ENCODE peak calls at places on chromosomes 11 and 22, in nine cellular contexts. K is stimulated activated CD4-positive, alpha-beta T cell treated with anti-CD3 and anti-CD28 coated beads, Interleukin-15, amount 100 ng/mL, for 24 hours; Z is GM04503; U is GM18507; L is retinal pigment epithelial cell; P is stomach; X is left cardiac atrium; T is GOT3; S is M059J. F is an unnamed sample.

GRCh38 chr11:111918390-111919256 is at the start of gene C11orf52:
- DNase-seq in K (no peak), Z (no peak), U (no peak), L (no peak), P (peak), X (no peak), T (no peak), S (no peak), F (no peak)

GRCh38 chr11:130180491-130180890 is 20.9 kb downstream of the ST14 start:
- DNase-seq in K (no peak), Z (no peak), U (no peak), L (peak), P (no peak), X (no peak), T (no peak), S (peak), F (no peak)

GRCh38 chr22:44871782-44872181 is 119.4 kb downstream of the ARHGAP8 start:
- DNase-seq in K (no peak), Z (no peak), U (no peak), L (no peak), P (no peak), X (no peak), T (no peak), S (no peak), F (no peak)

GRCh38 chr11:130815074-130815802 is 101.0 kb downstream of the SNX19 start:
- DNase-seq in K (no peak), Z (no peak), U (no peak), L (peak), P (no peak), X (no peak), T (no peak), S (no peak), F (no peak)

GRCh38 chr11:132858203-132858602 is 674.1 kb downstream of the OPCML start:
- DNase-seq in K (peak), Z (no peak), U (no peak), L (no peak), P (no peak), X (no peak), T (no peak), S (peak), F (no peak)

GRCh38 chr22:50190182-50190951 is 4.7 kb downstream of the TRABD start:
- DNase-seq in K (peak), Z (no peak), U (peak), L (peak), P (peak), X (peak), T (no peak), S (no peak), F (peak)

GRCh38 chr11:65639623-65640482 is 2.0 kb downstream of the SIPA1 start:
- DNase-seq in K (peak), Z (no peak), U (no peak), L (no peak), P (no peak), X (no peak), T (no peak), S (no peak), F (peak)

GRCh38 chr11:101860694-101861371 is 54.0 kb upstream of the CEP126 start:
- DNase-seq in K (peak), Z (no peak), U (peak), L (no peak), P (peak), X (peak), T (no peak), S (peak), F (peak)

GRCh38 chr22:29139965-29140782 is 65.5 kb upstream of the EMID1 start:
- DNase-seq in K (no peak), Z (peak), U (no peak), L (peak), P (no peak), X (no peak), T (no peak), S (no peak), F (no peak)

GRCh38 chr11:100681064-100681502 is 6.0 kb upstream of the ARHGAP42 start:
- DNase-seq in K (no peak), Z (peak), U (peak), L (no peak), P (peak), X (peak), T (no peak), S (peak), F (peak)

GRCh38 chr11:67373916-67374570 is 645 bp upstream of the CLCF1 start:
- DNase-seq in K (peak), Z (peak), U (no peak), L (peak), P (peak), X (peak), T (peak), S (peak), F (no peak)

GRCh38 chr11:117097567-117098268 is 510 bp downstream of the SIK3 start:
- DNase-seq in K (peak), Z (no peak), U (no peak), L (no peak), P (peak), X (peak), T (no peak), S (peak), F (no peak)

GRCh38 chr11:36091256-36091811 is 147.5 kb downstream of the LDLRAD3 start:
- DNase-seq in K (no peak), Z (no peak), U (no peak), L (peak), P (no peak), X (no peak), T (no peak), S (peak), F (no peak)

GRCh38 chr11:110317516-110317932 is 21.1 kb upstream of the RDX start:
- DNase-seq in K (no peak), Z (no peak), U (no peak), L (no peak), P (no peak), X (no peak), T (no peak), S (peak), F (no peak)

GRCh38 chr11:8745431-8745986 is 62.9 kb downstream of the RPL27A start:
- DNase-seq in K (no peak), Z (no peak), U (no peak), L (no peak), P (no peak), X (no peak), T (no peak), S (peak), F (no peak)

GRCh38 chr11:58893899-58894298 is 45.4 kb upstream of the GLYATL1 start:
- DNase-seq in K (no peak), Z (no peak), U (no peak), L (no peak), P (no peak), X (no peak), T (no peak), S (no peak), F (no peak)

GRCh38 chr11:67410369-67410831 is 5.1 kb upstream of the CARNS1 start:
- DNase-seq in K (no peak), Z (no peak), U (no peak), L (no peak), P (no peak), X (no peak), T (no peak), S (no peak), F (no peak)

GRCh38 chr11:57792060-57792541 is 30.5 kb downstream of the CTNND1 start:
- DNase-seq in K (peak), Z (no peak), U (peak), L (no peak), P (peak), X (peak), T (no peak), S (peak), F (peak)

GRCh38 chr11:123202155-123202714 is 7.2 kb upstream of the CLMP start:
- DNase-seq in K (no peak), Z (no peak), U (no peak), L (no peak), P (no peak), X (peak), T (no peak), S (no peak), F (no peak)

GRCh38 chr11:13271060-13271693 is 6.4 kb upstream of the BMAL1 start:
- DNase-seq in K (no peak), Z (no peak), U (no peak), L (no peak), P (no peak), X (no peak), T (no peak), S (no peak), F (no peak)

GRCh38 chr11:86047275-86047991 is 21.5 kb downstream of the PICALM start:
- DNase-seq in K (peak), Z (peak), U (no peak), L (no peak), P (no peak), X (no peak), T (no peak), S (peak), F (no peak)

GRCh38 chr11:95434489-95435057 is 203.6 kb upstream of the SESN3 start:
- DNase-seq in K (no peak), Z (no peak), U (no peak), L (no peak), P (no peak), X (no peak), T (no peak), S (no peak), F (no peak)

F was measured in GM12891.